ENCODE peak calls at places on chromosomes 6 and 20, in six cellular contexts. R is heart left ventricle, V is sigmoid colon, S is A549, Q is thyroid gland, M is uterus. I is an unnamed sample.

GRCh38 chr20:38812182-38812581 is 6.7 kb downstream of the PPP1R16B start:
- DNase-seq in R (no peak), V (no peak), S (no peak), Q (no peak), M (no peak), I (no peak)

GRCh38 chr20:49762940-49763766 is 49.5 kb upstream of the B4GALT5 start:
- DNase-seq in R (no peak), V (no peak), S (no peak), Q (no peak), M (no peak), I (no peak)

GRCh38 chr20:38337561-38338140 is 8.6 kb upstream of the LBP start:
- DNase-seq in R (no peak), V (no peak), S (peak; percentile 84), Q (peak; percentile 8), M (no peak), I (no peak)

GRCh38 chr6:129981598-129981997 is 36.8 kb upstream of the L3MBTL3 start:
- DNase-seq in R (no peak), V (no peak), S (peak; percentile 4), Q (no peak), M (no peak), I (no peak)

GRCh38 chr6:6684365-6684833 is 95.9 kb downstream of the LY86 start:
- DNase-seq in R (no peak), V (no peak), S (no peak), Q (no peak), M (no peak), I (no peak)

GRCh38 chr20:57244627-57245214 is 21.7 kb downstream of the BMP7 start:
- DNase-seq in R (no peak), V (no peak), S (no peak), Q (peak; percentile 75), M (no peak), I (no peak)

GRCh38 chr6:2225422-2226392 is 19.7 kb downstream of the GMDS start:
- DNase-seq in R (no peak), V (no peak), S (peak; percentile 21), Q (no peak), M (no peak), I (no peak)

GRCh38 chr6:156804402-156804801 is 27.2 kb downstream of the ARID1B start:
- DNase-seq in R (no peak), V (no peak), S (no peak), Q (no peak), M (no peak), I (no peak)

GRCh38 chr20:58604410-58604881 is 46.6 kb upstream of the STX16 start:
- DNase-seq in R (no peak), V (peak; percentile 85), S (no peak), Q (no peak), M (no peak), I (no peak)

GRCh38 chr6:159156089-159156488 is 13.1 kb upstream of the FNDC1 start:
- DNase-seq in R (no peak), V (no peak), S (no peak), Q (no peak), M (no peak), I (no peak)

GRCh38 chr20:1509237-1509636 is 18.0 kb upstream of the SIRPB2 start:
- DNase-seq in R (no peak), V (no peak), S (peak; percentile 39), Q (no peak), M (no peak), I (no peak)

GRCh38 chr6:13375360-13375878 is 47.1 kb upstream of the TBC1D7 start:
- DNase-seq in R (no peak), V (no peak), S (no peak), Q (no peak), M (no peak), I (no peak)

GRCh38 chr20:1304711-1305515 is 24.0 kb downstream of the SDCBP2 start:
- DNase-seq in R (no peak), V (no peak), S (no peak), Q (peak; percentile 44), M (no peak), I (no peak)

GRCh38 chr6:20693466-20694063 is 159.3 kb downstream of the CDKAL1 start:
- DNase-seq in R (no peak), V (no peak), S (no peak), Q (no peak), M (no peak), I (no peak)

GRCh38 chr6:168120390-168121307 is 41.6 kb upstream of the FRMD1 start:
- DNase-seq in R (no peak), V (peak; percentile 40), S (no peak), Q (no peak), M (no peak), I (no peak)

GRCh38 chr20:43681991-43682410 is 15.1 kb downstream of the MYBL2 start:
- DNase-seq in R (no peak), V (no peak), S (no peak), Q (no peak), M (no peak), I (peak; percentile 39)

GRCh38 chr20:48309293-48309692 is 518.5 kb downstream of the PREX1 start:
- DNase-seq in R (no peak), V (no peak), S (no peak), Q (no peak), M (no peak), I (no peak)

GRCh38 chr6:159106627-159107241 is 61.9 kb upstream of the TAGAP start:
- DNase-seq in R (peak; percentile 82), V (no peak), S (peak; percentile 59), Q (peak; percentile 73), M (peak; percentile 52), I (no peak)

GRCh38 chr6:43267619-43268347 is 24.5 kb downstream of the TTBK1 start:
- DNase-seq in R (peak; percentile 32), V (no peak), S (no peak), Q (no peak), M (no peak), I (no peak)

GRCh38 chr6:69868252-69868804 is 2.0 kb downstream of the COL19A1 start:
- DNase-seq in R (no peak), V (no peak), S (no peak), Q (no peak), M (no peak), I (no peak)

DNA sequence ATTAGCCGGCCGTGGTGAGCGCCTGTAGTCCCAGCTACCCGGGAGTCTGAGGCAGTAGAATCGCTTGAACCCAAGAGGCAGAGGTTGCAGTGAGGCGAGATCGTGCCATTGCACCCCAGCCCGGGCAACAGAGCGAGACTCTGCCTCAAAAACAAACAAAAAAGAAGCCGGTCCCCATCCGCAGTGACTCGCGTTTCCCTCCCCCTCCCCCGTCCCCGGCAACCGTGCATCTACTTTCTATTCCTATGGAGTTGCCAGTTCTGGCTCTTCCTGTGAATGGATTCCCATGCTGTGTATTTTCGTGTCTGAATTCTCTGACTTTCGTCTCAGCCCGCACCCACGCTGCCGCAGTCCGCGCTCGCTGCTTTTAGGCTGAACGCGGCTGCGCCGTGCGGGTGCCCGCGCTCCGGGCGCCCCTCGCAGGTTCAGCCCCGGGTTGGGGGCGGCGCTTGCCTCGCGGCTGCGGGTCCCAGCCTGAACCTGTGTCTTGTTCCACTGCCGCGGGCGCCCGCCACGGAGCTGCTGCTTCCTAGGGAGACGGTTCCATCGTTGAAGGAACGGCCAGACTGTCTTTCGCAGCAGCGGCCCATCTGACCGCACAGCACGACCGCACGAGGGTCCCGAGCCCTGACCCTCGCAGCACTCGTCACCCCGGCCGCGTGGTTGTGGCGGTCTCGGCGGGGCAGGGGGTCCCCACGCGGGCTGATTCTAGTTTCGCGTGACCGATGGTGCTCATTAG is 1.1 kb upstream of the MRGBP start:
- DNase-seq in R (peak; percentile 82), V (no peak), S (peak; percentile 59), Q (peak; percentile 55), M (peak; percentile 55), I (no peak)
- TF ChIP-seq POLR2A in R (no peak), V (peak; percentile 33), S (peak; percentile 43), Q (no peak), M (no peak), I (no peak)

GRCh38 chr6:88031550-88031949 is 16.1 kb upstream of the SPACA1 start:
- DNase-seq in R (no peak), V (no peak), S (peak; percentile 5), Q (no peak), M (no peak), I (no peak)
- H3K9me3 ChIP-seq in R (peaks cover 48% of the 10 kb centered on the region), V (peaks cover 4% of the 10 kb centered on the region), S (peaks cover 11% of the 10 kb centered on the region), Q (no peaks in the 10 kb centered on the region), M (peaks cover 10% of the 10 kb centered on the region), I (no peaks in the 10 kb centered on the region)

GRCh38 chr6:106692112-106692822 is 62.9 kb downstream of the QRSL1 start:
- DNase-seq in R (no peak), V (no peak), S (peak; percentile 28), Q (peak; percentile 92), M (no peak), I (no peak)
- H3K27ac ChIP-seq in R (no peak overlapping the region), V (no peak overlapping the region), S (peak overlapping the region; percentile 58), Q (peak overlapping the region; percentile 78), M (no peak overlapping the region), I (peak overlapping the region; percentile 52)

GRCh38 chr20:31718952-31719643 is 3.6 kb downstream of the BCL2L1 start:
- DNase-seq in R (no peak), V (no peak), S (no peak), Q (peak; percentile 54), M (no peak), I (no peak)

GRCh38 chr20:31721408-31722332 is 998 bp downstream of the BCL2L1 start:
- DNase-seq in R (peak; percentile 68), V (no peak), S (no peak), Q (no peak), M (peak; percentile 27), I (no peak)

GRCh38 chr20:31722388-31723281 is at the start of gene BCL2L1:
- DNase-seq in R (peak; percentile 93), V (peak; percentile 94), S (peak; percentile 88), Q (peak; percentile 91), M (peak; percentile 81), I (no peak)

GRCh38 chr20:31719644-31720485 is 2.8 kb downstream of the BCL2L1 start:
- DNase-seq in R (no peak), V (no peak), S (peak; percentile 93), Q (peak; percentile 68), M (no peak), I (no peak)

GRCh38 chr20:31720486-31721407 is 1.9 kb downstream of the BCL2L1 start:
- DNase-seq in R (no peak), V (no peak), S (no peak), Q (peak; percentile 47), M (no peak), I (no peak)
- TF ChIP-seq POLR2A in R (no peak), V (no peak), S (no peak), Q (no peak), M (no peak), I (no peak)

DNA sequence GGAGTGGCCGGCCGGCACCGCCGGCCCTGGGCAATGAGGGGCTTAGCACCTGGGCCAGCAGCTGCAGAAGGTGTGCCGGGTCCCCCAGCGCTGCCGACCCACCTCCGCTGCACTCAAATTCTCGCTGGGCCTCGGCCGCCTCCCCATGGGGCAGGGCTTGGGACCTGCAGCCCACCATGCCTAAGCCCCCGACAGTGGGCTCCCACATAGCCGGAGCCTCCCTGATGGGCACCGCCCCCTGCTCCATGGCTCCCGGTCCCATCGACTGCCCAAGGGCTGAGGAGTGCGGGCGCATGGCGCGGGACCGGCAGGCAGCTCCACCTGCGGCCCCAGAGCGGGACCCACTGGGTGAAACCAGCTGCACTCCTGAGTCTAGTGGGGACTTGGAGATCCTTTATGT is 13.8 kb downstream of the SPINT4 start:
- DNase-seq in R (no peak), V (no peak), S (no peak), Q (no peak), M (no peak), I (no peak)
- H3K9me3 ChIP-seq in R (peaks cover 22% of the 10 kb centered on the region), V (no peaks in the 10 kb centered on the region), S (peaks cover 6% of the 10 kb centered on the region), Q (no peaks in the 10 kb centered on the region), M (no peaks in the 10 kb centered on the region), I (peaks cover 17% of the 10 kb centered on the region)

DNA sequence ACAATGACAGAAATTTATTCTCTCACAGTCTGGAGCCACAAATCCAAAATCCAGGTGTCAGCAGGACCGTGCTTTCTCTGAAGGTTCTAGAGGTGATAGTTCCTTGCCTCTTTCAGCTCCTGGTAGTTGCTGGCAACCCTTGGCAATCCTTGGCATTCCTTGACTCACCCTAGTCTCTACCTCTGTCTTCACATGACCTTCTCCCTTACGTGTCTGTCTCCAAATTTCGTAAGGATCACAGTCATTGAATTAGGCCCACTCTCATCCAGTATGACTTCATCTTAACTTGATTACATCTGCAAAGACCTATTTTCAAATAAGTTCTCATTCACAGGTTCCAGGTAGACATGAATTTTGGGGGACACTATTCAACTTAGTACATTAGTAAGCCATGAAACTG is 143.1 kb downstream of the CEP57L1 start:
- DNase-seq in R (no peak), V (no peak), S (no peak), Q (no peak), M (no peak), I (no peak)
- H3K27ac ChIP-seq in R (peak overlapping the region; percentile 51), V (no peak overlapping the region), S (no peak overlapping the region), Q (no peak overlapping the region), M (no peak overlapping the region), I (no peak overlapping the region)

I was measured in esophagus squamous epithelium.